ENCODE peak calls at places on chromosomes 13 and 19, in eight cellular contexts. K is thoracic aorta; S is CD4-positive, CD25-positive, alpha-beta regulatory T cell; Q is DND-41; D is K562; V is uterus; X is left lung; C is RWPE2. H is an unnamed sample.

GRCh38 chr13:27188239-27188638 is 16.6 kb upstream of the USP12 start:
- DNase-seq in K (no peak), C (no peak), D (no peak), X (no peak), S (no peak), Q (no peak), V (no peak), H (no peak)

GRCh38 chr19:7975037-7975436 is 30.4 kb downstream of the ELAVL1 start:
- DNase-seq in D (no peak), Q (no peak), X (peak; percentile 54), K (no peak), V (no peak), C (no peak), S (no peak), H (no peak)

GRCh38 chr19:49911381-49912145 is 14.9 kb upstream of the IL4I1 start:
- DNase-seq in Q (no peak), V (no peak), D (no peak), C (no peak), K (no peak), X (no peak), S (no peak), H (no peak)

GRCh38 chr13:20351279-20352022 is 119.3 kb upstream of the GJB6 start:
- DNase-seq in V (no peak), Q (no peak), X (no peak), K (no peak), C (no peak), D (no peak), S (no peak), H (no peak)

GRCh38 chr13:36758345-36758744 is 60.7 kb upstream of the RFXAP start:
- DNase-seq in C (no peak), Q (no peak), K (no peak), X (no peak), S (no peak), D (no peak), V (no peak), H (peak; percentile 64)

GRCh38 chr19:10043286-10043927 is 30.1 kb downstream of the RDH8 start:
- DNase-seq in Q (peak; percentile 16), K (no peak), D (no peak), V (no peak), S (no peak), X (no peak), C (no peak), H (peak; percentile 28)

GRCh38 chr19:1782501-1782900 is 29.2 kb downstream of the ONECUT3 start:
- DNase-seq in S (no peak), K (no peak), X (no peak), D (no peak), Q (no peak), C (no peak), V (no peak), H (no peak)

GRCh38 chr13:101845501-101846012 is 393.1 kb downstream of the ITGBL1 start:
- DNase-seq in D (no peak), K (no peak), V (no peak), Q (no peak), C (no peak), S (no peak), X (no peak), H (peak; percentile 22)

GRCh38 chr19:12932392-12933286 is 872 bp downstream of the FARSA start:
- DNase-seq in K (no peak), V (no peak), Q (no peak), S (no peak), C (no peak), X (no peak), D (no peak), H (no peak)

GRCh38 chr19:16098821-16099220 is 12.9 kb upstream of the RAB8A start:
- DNase-seq in C (no peak), D (no peak), Q (no peak), K (no peak), S (no peak), V (no peak), X (peak; percentile 32), H (no peak)

GRCh38 chr19:3407556-3408516 is 41.5 kb downstream of the NFIC start:
- DNase-seq in X (no peak), C (no peak), Q (no peak), D (peak; percentile 4), S (no peak), K (no peak), V (peak; percentile 65), H (no peak)

GRCh38 chr19:49896863-49897621 is at the start of gene IL4I1:
- DNase-seq in V (no peak), K (no peak), S (peak; percentile 64), Q (no peak), C (peak; percentile 43), X (no peak), D (no peak), H (no peak)

GRCh38 chr19:57068921-57069697 is 50.7 kb upstream of the USP29 start:
- DNase-seq in Q (peak; percentile 10), C (no peak), X (no peak), K (no peak), D (peak; percentile 10), V (peak; percentile 71), S (no peak), H (peak; percentile 53)

GRCh38 chr19:5466814-5467291 is 11.6 kb downstream of the ZNRF4 start:
- DNase-seq in K (no peak), Q (no peak), V (no peak), D (no peak), X (no peak), S (no peak), C (no peak), H (peak; percentile 73)

GRCh38 chr19:11047856-11048255 is 41.4 kb upstream of the LDLR start:
- DNase-seq in V (no peak), X (no peak), D (no peak), C (no peak), K (no peak), Q (no peak), S (no peak), H (no peak)

GRCh38 chr19:54279441-54279962 is 1.4 kb downstream of the LILRB2 start:
- DNase-seq in X (no peak), Q (no peak), K (no peak), V (no peak), C (no peak), S (no peak), D (no peak), H (no peak)

GRCh38 chr19:54275951-54276350 is 5.0 kb downstream of the LILRB2 start:
- DNase-seq in S (no peak), D (no peak), Q (no peak), V (no peak), X (no peak), C (no peak), K (no peak), H (no peak)

GRCh38 chr19:54282706-54283105 is 1.8 kb upstream of the LILRB2 start:
- DNase-seq in D (no peak), X (no peak), S (no peak), C (no peak), V (no peak), K (no peak), Q (no peak), H (peak; percentile 5)

GRCh38 chr19:54281008-54281728 is at the start of gene LILRB2:
- DNase-seq in K (no peak), C (no peak), V (no peak), Q (no peak), X (no peak), S (no peak), D (no peak), H (no peak)
- H3K4me1 ChIP-seq in K (no peaks in the 10 kb centered on the region), C (no peaks in the 10 kb centered on the region), V (no peaks in the 10 kb centered on the region), Q (no peaks in the 10 kb centered on the region), X (peaks cover 50% of the 10 kb centered on the region), S (no peaks in the 10 kb centered on the region), D (no peaks in the 10 kb centered on the region), H (no peaks in the 10 kb centered on the region)

GRCh38 chr13:40540707-40541044 is 125.8 kb downstream of the FOXO1 start:
- DNase-seq in S (no peak), V (no peak), C (no peak), Q (no peak), D (no peak), X (no peak), K (no peak), H (no peak)

GRCh38 chr13:40536443-40537113 is 129.9 kb downstream of the FOXO1 start:
- DNase-seq in K (no peak), V (no peak), C (no peak), D (no peak), S (no peak), X (no peak), Q (no peak), H (no peak)

GRCh38 chr13:40535345-40535836 is 131.1 kb downstream of the FOXO1 start:
- DNase-seq in K (no peak), V (no peak), Q (no peak), X (no peak), D (no peak), C (no peak), S (no peak), H (no peak)

GRCh38 chr13:40537146-40537895 is 129.1 kb downstream of the FOXO1 start:
- DNase-seq in C (no peak), D (no peak), S (no peak), V (no peak), X (no peak), K (no peak), Q (no peak), H (no peak)

DNA sequence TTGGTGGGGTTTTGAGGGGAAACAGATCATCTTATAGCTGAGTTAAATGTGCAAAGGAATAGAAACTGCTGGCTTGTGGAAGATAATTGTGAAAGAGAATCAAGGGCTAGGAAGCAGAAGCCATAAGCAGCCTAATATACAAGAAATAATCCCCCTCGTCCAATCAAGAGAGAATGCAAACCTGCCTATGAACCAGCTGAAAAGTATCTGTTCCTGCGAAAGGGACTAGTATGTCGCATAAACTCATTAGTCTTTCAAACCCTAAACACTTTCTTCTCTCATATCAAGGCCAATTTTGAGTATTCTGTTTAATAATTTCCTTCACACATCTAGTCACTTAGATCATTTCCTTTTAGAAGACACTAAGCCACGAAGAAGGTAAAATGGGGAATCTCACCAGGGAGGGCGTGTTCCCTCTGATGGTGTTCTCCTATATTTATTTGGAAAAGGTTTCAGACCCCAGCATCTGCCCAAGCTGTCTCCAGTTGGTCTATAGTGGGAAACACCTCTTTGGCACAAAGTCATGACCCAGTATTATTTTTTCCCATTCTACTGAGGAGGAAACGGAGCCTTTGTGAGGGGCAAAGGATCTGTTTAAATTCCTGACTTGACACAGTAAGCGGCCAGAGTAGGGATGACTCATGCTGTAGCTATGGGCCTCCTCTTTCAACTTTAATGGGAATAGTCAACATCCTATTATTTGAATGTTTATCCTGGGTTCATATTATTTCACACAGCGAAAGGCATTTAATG is 126.3 kb downstream of the FOXO1 start:
- DNase-seq in C (no peak), Q (no peak), V (no peak), K (no peak), S (no peak), X (no peak), D (no peak), H (peak; percentile 77)
- H3K27ac ChIP-seq in C (peak overlapping the region; percentile 45), Q (no peak overlapping the region), V (peak overlapping the region; percentile 29), K (peak overlapping the region; percentile 9), S (no peak overlapping the region), X (peak overlapping the region; percentile 46), D (no peak overlapping the region), H (no peak overlapping the region)

GRCh38 chr13:79231887-79232286 is 174.2 kb downstream of the RBM26 start:
- DNase-seq in S (no peak), D (no peak), V (no peak), X (no peak), Q (no peak), C (no peak), K (no peak), H (no peak)
- H3K4me1 ChIP-seq in S (no peaks in the 10 kb centered on the region), D (no peaks in the 10 kb centered on the region), V (no peaks in the 10 kb centered on the region), X (no peaks in the 10 kb centered on the region), Q (no peaks in the 10 kb centered on the region), C (peaks cover 10% of the 10 kb centered on the region), K (no peaks in the 10 kb centered on the region), H (no peaks in the 10 kb centered on the region)

DNA sequence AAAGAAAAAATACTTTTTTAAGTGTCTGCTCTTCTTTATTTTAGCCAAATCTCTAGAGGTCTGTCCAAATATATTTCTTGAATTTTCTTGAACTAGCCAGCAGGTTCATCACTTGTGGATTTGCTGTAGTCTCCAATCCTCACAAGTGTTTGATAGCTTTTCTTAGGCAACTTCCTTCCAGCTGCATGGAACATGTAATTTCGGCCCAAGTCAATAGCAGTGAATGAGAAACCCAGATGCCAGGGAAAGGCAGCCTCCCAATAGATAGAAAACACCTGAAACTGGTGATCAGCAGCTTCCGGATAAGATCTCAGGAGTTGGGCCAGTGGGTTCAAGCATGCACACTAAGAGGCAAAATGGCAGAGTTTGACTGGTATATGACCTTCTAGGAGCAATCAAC is 15.5 kb upstream of the RNASEH2B start:
- DNase-seq in X (no peak), K (no peak), D (no peak), Q (peak; percentile 70), V (no peak), S (no peak), C (no peak), H (no peak)
- H3K27ac ChIP-seq in X (peak overlapping the region; percentile 66), K (no peak overlapping the region), D (no peak overlapping the region), Q (peak overlapping the region; percentile 97), V (peak overlapping the region; percentile 45), S (peak overlapping the region; percentile 87), C (no peak overlapping the region), H (no peak overlapping the region)

H was measured in A673.